ENCODE peak calls at places on chromosome 21, in seven cellular contexts. L, N, R, J, O, Y and G are unnamed samples.

GRCh38 chr21:25578070-25578961 is 29.0 kb downstream of the MRPL39 start:
- DNase-seq in L (no peak), N (no peak), R (no peak), J (no peak), O (no peak), Y (peak; percentile 36), G (no peak)

GRCh38 chr21:31752352-31752751 is 20.4 kb upstream of the SCAF4 start:
- DNase-seq in L (no peak), N (no peak), R (peak; percentile 68), J (no peak), O (no peak), Y (peak; percentile 45), G (no peak)

GRCh38 chr21:36863260-36863659 is 103.2 kb downstream of the HLCS start:
- DNase-seq in L (no peak), N (no peak), R (no peak), J (no peak), O (no peak), Y (no peak), G (no peak)

GRCh38 chr21:24436236-24436635 is 1171.0 kb downstream of the MRPL39 start:
- DNase-seq in L (no peak), N (no peak), R (no peak), J (no peak), O (no peak), Y (no peak), G (no peak)

GRCh38 chr21:38472709-38473108 is 25.6 kb downstream of the ERG start:
- DNase-seq in L (no peak), N (no peak), R (no peak), J (peak; percentile 36), O (no peak), Y (no peak), G (no peak)

GRCh38 chr21:43925096-43925481 is 60.1 kb downstream of the AGPAT3 start:
- DNase-seq in L (no peak), N (peak; percentile 71), R (no peak), J (no peak), O (no peak), Y (no peak), G (no peak)

GRCh38 chr21:36075171-36075570 is 5.3 kb downstream of the CBR1 start:
- DNase-seq in L (no peak), N (no peak), R (no peak), J (no peak), O (no peak), Y (no peak), G (no peak)

GRCh38 chr21:17789660-17790059 is 29.5 kb downstream of the C21orf91 start:
- DNase-seq in L (no peak), N (no peak), R (no peak), J (no peak), O (no peak), Y (no peak), G (no peak)

GRCh38 chr21:36847189-36847588 is 119.3 kb downstream of the HLCS start:
- DNase-seq in L (peak; percentile 58), N (no peak), R (peak; percentile 80), J (no peak), O (no peak), Y (peak; percentile 85), G (peak; percentile 43)

GRCh38 chr21:24367936-24368335 is 1239.3 kb downstream of the MRPL39 start:
- DNase-seq in L (no peak), N (no peak), R (peak; percentile 2), J (no peak), O (no peak), Y (peak; percentile 43), G (no peak)

GRCh38 chr21:16422702-16423101 is 692.9 kb downstream of the USP25 start:
- DNase-seq in L (peak; percentile 56), N (no peak), R (peak; percentile 34), J (no peak), O (no peak), Y (no peak), G (no peak)

GRCh38 chr21:37804001-37804400 is 112.3 kb downstream of the KCNJ6 start:
- DNase-seq in L (peak; percentile 6), N (no peak), R (no peak), J (no peak), O (no peak), Y (no peak), G (no peak)

GRCh38 chr21:15843766-15844165 is 114.0 kb downstream of the USP25 start:
- DNase-seq in L (no peak), N (no peak), R (no peak), J (no peak), O (no peak), Y (no peak), G (no peak)

GRCh38 chr21:20276377-20276776 is 721.8 kb upstream of the NCAM2 start:
- DNase-seq in L (no peak), N (no peak), R (no peak), J (peak; percentile 46), O (no peak), Y (no peak), G (no peak)

GRCh38 chr21:44057960-44058651 is 46.0 kb downstream of the TRAPPC10 start:
- DNase-seq in L (no peak), N (no peak), R (no peak), J (no peak), O (no peak), Y (peak; percentile 46), G (no peak)

GRCh38 chr21:44357064-44357837 is 3.8 kb downstream of the TRPM2 start:
- DNase-seq in L (no peak), N (no peak), R (no peak), J (no peak), O (no peak), Y (no peak), G (no peak)

GRCh38 chr21:33029975-33030461 is 4.3 kb downstream of the OLIG2 start:
- DNase-seq in L (no peak), N (no peak), R (no peak), J (peak; percentile 49), O (no peak), Y (no peak), G (no peak)

GRCh38 chr21:43596616-43597015 is 62.7 kb downstream of the HSF2BP start:
- DNase-seq in L (no peak), N (no peak), R (no peak), J (no peak), O (no peak), Y (no peak), G (no peak)

GRCh38 chr21:32702702-32703101 is 25.1 kb downstream of the SYNJ1 start:
- DNase-seq in L (peak; percentile 63), N (no peak), R (peak; percentile 69), J (no peak), O (no peak), Y (peak; percentile 89), G (no peak)

GRCh38 chr21:38562182-38562581 is 63.9 kb upstream of the ERG start:
- DNase-seq in L (no peak), N (no peak), R (no peak), J (no peak), O (no peak), Y (no peak), G (no peak)

GRCh38 chr21:44085491-44086321 is 21.5 kb upstream of the PWP2 start:
- DNase-seq in L (peak; percentile 40), N (no peak), R (peak; percentile 11), J (no peak), O (no peak), Y (no peak), G (peak; percentile 13)

GRCh38 chr21:37525810-37526209 is 159.2 kb downstream of the DYRK1A start:
- DNase-seq in L (peak; percentile 42), N (no peak), R (no peak), J (no peak), O (no peak), Y (peak; percentile 55), G (no peak)

DNA sequence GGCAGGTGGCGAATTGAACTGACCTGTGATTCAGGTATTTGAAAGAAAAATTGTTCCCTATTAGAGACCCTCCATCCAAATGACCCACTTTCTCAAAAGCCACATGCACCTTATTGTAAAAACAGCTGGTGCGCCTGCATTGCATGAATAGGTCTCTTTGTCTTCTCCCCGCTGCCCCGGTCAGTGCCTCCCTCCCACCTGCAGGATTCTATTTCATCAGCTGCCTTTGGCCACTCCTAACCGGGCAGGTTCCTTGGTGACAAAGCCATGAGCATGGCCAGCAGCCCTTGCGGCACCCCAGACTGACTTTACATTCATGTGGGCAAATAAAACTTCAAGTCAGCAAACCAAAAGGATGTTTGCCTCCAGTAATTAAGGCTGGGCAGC is 6.4 kb downstream of the TMPRSS3 start:
- DNase-seq in L (no peak), N (peak; percentile 50), R (no peak), J (peak; percentile 41), O (no peak), Y (no peak), G (no peak)
- H3K4me3 ChIP-seq in L (no peak overlapping the region), N (no peak overlapping the region), R (no peak overlapping the region), J (no peak overlapping the region), O (no peak overlapping the region), Y (no peak overlapping the region), G (peak overlapping the region; percentile 28)

GRCh38 chr21:39705849-39706248 is 39.1 kb upstream of the IGSF5 start:
- DNase-seq in L (no peak), N (no peak), R (no peak), J (no peak), O (no peak), Y (peak; percentile 12), G (no peak)
- TF ChIP-seq CTCF in L (no peak), N (no peak), R (no peak), J (no peak), O (no peak), Y (peak; percentile 40), G (peak; percentile 38)

DNA sequence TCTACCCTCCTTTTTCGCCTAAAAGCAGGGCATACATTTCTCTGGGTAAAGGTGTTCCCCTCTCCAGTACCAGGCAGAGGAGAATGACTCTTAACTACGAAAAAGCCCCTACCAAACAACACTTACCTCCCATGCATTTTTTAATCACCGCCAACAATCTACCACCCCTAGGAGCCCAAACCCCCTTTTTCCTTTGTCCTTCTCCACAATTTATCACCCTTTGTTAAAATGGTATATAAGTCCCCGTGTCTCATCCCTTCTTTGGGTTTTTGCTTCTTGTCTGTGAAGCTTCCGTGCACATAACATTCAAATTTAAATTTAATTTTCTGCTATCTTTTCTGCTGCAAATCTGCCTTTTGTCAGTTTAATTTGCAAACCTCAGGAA is 27.6 kb upstream of the COL18A1 start:
- DNase-seq in L (no peak), N (no peak), R (no peak), J (no peak), O (no peak), Y (no peak), G (no peak)
- H3K4me3 ChIP-seq in L (no peak overlapping the region), N (no peak overlapping the region), R (no peak overlapping the region), J (no peak overlapping the region), O (no peak overlapping the region), Y (no peak overlapping the region), G (no peak overlapping the region)

DNA sequence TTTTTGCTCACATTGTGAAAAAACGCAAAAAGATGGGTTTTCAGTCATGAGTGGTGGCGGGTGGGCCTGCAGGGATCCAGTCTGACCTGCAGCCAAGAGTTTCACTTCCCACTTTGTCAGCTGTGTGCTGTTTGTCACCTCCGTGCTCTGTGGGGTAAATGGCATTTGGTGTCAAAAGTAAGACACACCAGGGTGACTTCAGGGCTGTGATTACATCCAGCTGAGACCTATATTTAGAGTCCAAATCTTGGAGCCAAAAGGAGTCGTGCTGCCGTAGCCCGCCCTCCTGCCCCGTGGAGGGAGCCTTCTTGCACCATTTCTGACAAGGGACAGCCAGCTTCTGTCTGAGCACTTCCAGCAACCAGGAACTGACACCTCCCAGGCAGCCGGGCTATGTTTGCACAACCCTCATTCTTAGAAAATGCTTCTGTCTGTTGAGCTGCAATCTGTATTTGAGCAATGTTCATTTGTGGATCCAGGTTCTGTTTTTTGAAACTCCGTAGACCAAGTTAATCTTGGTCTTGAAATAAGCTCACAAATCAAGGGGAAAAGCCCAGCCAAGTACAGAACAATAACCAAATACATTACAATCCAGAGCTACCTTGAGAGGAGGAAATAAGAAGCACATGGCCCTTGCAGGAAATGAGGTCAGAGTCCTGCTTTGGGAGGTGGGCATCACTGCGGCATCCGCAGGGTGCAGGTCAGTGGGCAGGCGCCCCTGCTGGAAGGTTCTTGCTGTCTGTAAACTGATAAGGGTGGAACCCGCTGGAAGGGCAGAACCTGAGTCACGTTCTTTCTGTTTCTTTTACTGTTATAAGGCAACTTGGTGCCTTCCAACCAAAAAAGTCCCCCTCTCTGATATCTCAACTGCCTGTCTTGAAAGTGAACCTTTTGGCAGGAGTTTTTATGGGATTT is 14.4 kb downstream of the ABCG1 start:
- DNase-seq in L (peak; percentile 81), N (peak; percentile 77), R (peak; percentile 58), J (peak; percentile 49), O (peak; percentile 47), Y (peak; percentile 20), G (no peak)
- TF ChIP-seq CTCF in L (peak; percentile 36), N (peak; percentile 71), R (peak; percentile 24), J (peak; percentile 30), O (peak; percentile 39), Y (peak; percentile 1), G (peak; percentile 17)